ENCODE peak calls at places on chromosome 9, in nine cellular contexts. J is H7, D is tibial nerve, A is BE2C, N is heart right ventricle, P is tibial artery, C is neuronal stem cell, U is keratinocyte, G is sigmoid colon. K is an unnamed sample. For H3K36me3, the result is how much of the 10 kb centered on the place peaks cover.

GRCh38 chr9:86842573-86842972 is 104.7 kb downstream of the GAS1 start:
- DNase-seq in J (no peak), D (no peak), A (no peak), N (no peak), P (no peak), C (no peak), U (no peak), G (no peak), K (no peak)

GRCh38 chr9:93575706-93576295 is 583 bp upstream of the PHF2 start:
- DNase-seq in J (peak), D (peak), A (no peak), N (peak), P (peak), C (peak), U (no peak), G (no peak), K (no peak)

GRCh38 chr9:115117999-115118470 is at the start of gene TNC:
- DNase-seq in J (peak), D (peak), A (no peak), N (peak), P (peak), C (peak), U (no peak), G (peak), K (no peak)

GRCh38 chr9:126232461-126232860 is 94.2 kb upstream of the MVB12B start:
- DNase-seq in J (no peak), D (no peak), A (no peak), N (no peak), P (peak), C (no peak), U (no peak), G (no peak), K (no peak)

GRCh38 chr9:78370991-78371390 is 74.1 kb downstream of the PSAT1 start:
- DNase-seq in J (no peak), D (no peak), A (no peak), N (no peak), P (no peak), C (no peak), U (no peak), G (no peak), K (no peak)

GRCh38 chr9:4196886-4197285 is 103.0 kb downstream of the GLIS3 start:
- DNase-seq in J (no peak), D (no peak), A (no peak), N (no peak), P (no peak), C (peak), U (no peak), G (no peak), K (peak)

GRCh38 chr9:126682928-126683697 is 69.4 kb downstream of the LMX1B start:
- DNase-seq in J (peak), D (no peak), A (no peak), N (no peak), P (no peak), C (no peak), U (no peak), G (no peak), K (no peak)

GRCh38 chr9:79185866-79186265 is 385.9 kb upstream of the TLE4 start:
- DNase-seq in J (no peak), D (no peak), A (no peak), N (no peak), P (no peak), C (no peak), U (no peak), G (no peak), K (no peak)

GRCh38 chr9:126618590-126619335 is 5.0 kb downstream of the LMX1B start:
- DNase-seq in J (peak), D (no peak), A (no peak), N (no peak), P (no peak), C (no peak), U (no peak), G (no peak), K (no peak)

GRCh38 chr9:22379272-22379671 is 67.4 kb upstream of the DMRTA1 start:
- DNase-seq in J (no peak), D (no peak), A (no peak), N (no peak), P (no peak), C (no peak), U (no peak), G (no peak), K (no peak)

GRCh38 chr9:93057024-93057702 is 1.3 kb upstream of the SUSD3 start:
- DNase-seq in J (peak), D (no peak), A (no peak), N (no peak), P (no peak), C (no peak), U (no peak), G (no peak), K (no peak)

GRCh38 chr9:124222918-124223720 is 34.6 kb upstream of the NEK6 start:
- DNase-seq in J (no peak), D (peak), A (no peak), N (peak), P (peak), C (no peak), U (no peak), G (peak), K (peak)

GRCh38 chr9:69180670-69181069 is 6.6 kb downstream of the TJP2 start:
- DNase-seq in J (no peak), D (no peak), A (peak), N (no peak), P (peak), C (no peak), U (peak), G (no peak), K (peak)

GRCh38 chr9:78549711-78550110 is 252.8 kb downstream of the PSAT1 start:
- DNase-seq in J (no peak), D (no peak), A (no peak), N (no peak), P (no peak), C (no peak), U (no peak), G (no peak), K (no peak)

GRCh38 chr9:111983484-111983908 is 86.9 kb downstream of the UGCG start:
- DNase-seq in J (no peak), D (no peak), A (no peak), N (no peak), P (peak), C (no peak), U (no peak), G (no peak), K (no peak)

GRCh38 chr9:79116064-79116463 is 455.7 kb upstream of the TLE4 start:
- DNase-seq in J (no peak), D (no peak), A (no peak), N (no peak), P (no peak), C (no peak), U (no peak), G (no peak), K (no peak)

GRCh38 chr9:21801683-21802417 is 586 bp upstream of the MTAP start:
- DNase-seq in J (peak), D (peak), A (peak), N (peak), P (peak), C (peak), U (no peak), G (peak), K (no peak)

GRCh38 chr9:88775037-88775471 is 216.2 kb upstream of the S1PR3 start:
- DNase-seq in J (no peak), D (peak), A (no peak), N (no peak), P (no peak), C (no peak), U (no peak), G (peak), K (peak)

GRCh38 chr9:137764171-137764671 is 113.4 kb upstream of the CACNA1B start:
- DNase-seq in J (no peak), D (no peak), A (no peak), N (no peak), P (no peak), C (no peak), U (no peak), G (peak), K (no peak)

GRCh38 chr9:136328622-136329041 is 1.3 kb downstream of the GPSM1 start:
- DNase-seq in J (peak), D (no peak), A (peak), N (peak), P (no peak), C (no peak), U (no peak), G (peak), K (no peak)

GRCh38 chr9:88745281-88746001 is 210.5 kb downstream of the NXNL2 start:
- DNase-seq in J (no peak), D (no peak), A (peak), N (no peak), P (no peak), C (no peak), U (no peak), G (peak), K (no peak)

GRCh38 chr9:14967450-14968321 is 57.5 kb upstream of the FREM1 start:
- DNase-seq in J (no peak), D (no peak), A (no peak), N (no peak), P (no peak), C (no peak), U (no peak), G (no peak), K (no peak)

GRCh38 chr9:134223091-134223490 is 58.7 kb upstream of the RNU6ATAC start:
- DNase-seq in J (peak), D (no peak), A (peak), N (no peak), P (no peak), C (no peak), U (no peak), G (peak), K (no peak)

GRCh38 chr9:91727316-91727861 is 222.6 kb downstream of the ROR2 start:
- DNase-seq in J (peak), D (no peak), A (peak), N (no peak), P (no peak), C (peak), U (no peak), G (no peak), K (peak)

GRCh38 chr9:110156902-110157301 is 51.1 kb downstream of the C9orf152 start:
- DNase-seq in J (no peak), D (peak), A (no peak), N (no peak), P (no peak), C (no peak), U (no peak), G (no peak), K (no peak)

GRCh38 chr9:79632060-79632459 is 60.3 kb downstream of the TLE4 start:
- DNase-seq in J (no peak), D (no peak), A (no peak), N (no peak), P (no peak), C (no peak), U (no peak), G (no peak), K (no peak)

GRCh38 chr9:118473527-118473926 is 769.3 kb downstream of the TLR4 start:
- DNase-seq in J (peak), D (no peak), A (no peak), N (no peak), P (no peak), C (peak), U (no peak), G (no peak), K (no peak)

GRCh38 chr9:132027752-132028666 is 51.7 kb downstream of the MED27 start:
- DNase-seq in J (no peak), D (no peak), A (no peak), N (peak), P (no peak), C (no peak), U (peak), G (no peak), K (peak)

GRCh38 chr9:107397076-107398049 is 92.2 kb downstream of the KLF4 start:
- DNase-seq in J (no peak), D (peak), A (no peak), N (no peak), P (no peak), C (no peak), U (peak), G (no peak), K (no peak)

GRCh38 chr9:124875501-124875900 is 13.6 kb downstream of the ARPC5L start:
- DNase-seq in J (no peak), D (no peak), A (no peak), N (no peak), P (no peak), C (no peak), U (no peak), G (no peak), K (no peak)

GRCh38 chr9:136794281-136795026 is 1.7 kb upstream of the CCDC183 start:
- DNase-seq in J (no peak), D (no peak), A (no peak), N (no peak), P (no peak), C (no peak), U (no peak), G (no peak), K (no peak)

GRCh38 chr9:120395374-120395773 is 184.6 kb downstream of the CDK5RAP2 start:
- DNase-seq in J (no peak), D (no peak), A (no peak), N (no peak), P (no peak), C (no peak), U (no peak), G (peak), K (no peak)
- H3K36me3 ChIP-seq in J (under half), D (under half), A (half or more), N (half or more), P (half or more), C (half or more), U (under half), G (under half), K (under half)

GRCh38 chr9:37540634-37541033 is 35.5 kb downstream of the FBXO10 start:
- DNase-seq in J (no peak), D (no peak), A (no peak), N (peak), P (no peak), C (no peak), U (no peak), G (no peak), K (no peak)
- H3K36me3 ChIP-seq in J (under half), D (under half), A (half or more), N (under half), P (under half), C (under half), U (under half), G (under half), K (under half)

GRCh38 chr9:37128051-37128450 is 7.7 kb downstream of the ZCCHC7 start:
- DNase-seq in J (no peak), D (no peak), A (no peak), N (no peak), P (no peak), C (no peak), U (no peak), G (no peak), K (no peak)
- H3K36me3 ChIP-seq in J (under half), D (under half), A (under half), N (under half), P (under half), C (under half), U (under half), G (under half), K (under half)

GRCh38 chr9:128911529-128912035 is 9.2 kb upstream of the PHYHD1 start:
- DNase-seq in J (peak), D (no peak), A (peak), N (peak), P (peak), C (no peak), U (peak), G (peak), K (peak)
- H3K36me3 ChIP-seq in J (under half), D (under half), A (under half), N (under half), P (half or more), C (under half), U (under half), G (under half), K (under half)